ENCODE peak calls at places on chromosomes 4 and X, in four cellular contexts. H is psoas muscle, V is adipocyte, O is H9. U is an unnamed sample. For H3K4me1, the result is how much of the 10 kb centered on the place peaks cover.

GRCh38 chrX:45322382-45322781 is 121.7 kb upstream of the DIPK2B start:
- DNase-seq in H (no peak), V (peak), O (peak), U (peak)

GRCh38 chr4:185589067-185589844 is 53.9 kb upstream of the PDLIM3 start:
- DNase-seq in H (no peak), V (peak), O (no peak), U (no peak)

GRCh38 chr4:128866281-128866680 is 56.8 kb downstream of the JADE1 start:
- DNase-seq in H (no peak), V (no peak), O (no peak), U (no peak)

GRCh38 chrX:47146121-47146935 is 1.3 kb downstream of the RBM10 start:
- DNase-seq in H (no peak), V (peak), O (no peak), U (no peak)

GRCh38 chr4:81215936-81216335 is 914 bp upstream of the PRKG2 start:
- DNase-seq in H (no peak), V (no peak), O (no peak), U (no peak)

GRCh38 chr4:102447413-102447812 is 53.7 kb upstream of the NFKB1 start:
- DNase-seq in H (no peak), V (no peak), O (no peak), U (no peak)

GRCh38 chr4:170008376-170008775 is 17.8 kb downstream of the MFAP3L start:
- DNase-seq in H (no peak), V (no peak), O (no peak), U (peak)

GRCh38 chr4:150342945-150343344 is 239.0 kb upstream of the MAB21L2 start:
- DNase-seq in H (no peak), V (no peak), O (no peak), U (peak)

GRCh38 chrX:100449696-100450606 is 39.9 kb upstream of the PCDH19 start:
- DNase-seq in H (peak), V (no peak), O (peak), U (no peak)

GRCh38 chr4:182293836-182294235 is 50.6 kb downstream of the TENM3 start:
- DNase-seq in H (no peak), V (no peak), O (peak), U (no peak)

GRCh38 chr4:69760455-69760854 is at the start of gene SULT1B1:
- DNase-seq in H (no peak), V (peak), O (no peak), U (peak)

GRCh38 chrX:121356139-121356849 is 308.9 kb downstream of the GLUD2 start:
- DNase-seq in H (no peak), V (no peak), O (no peak), U (no peak)

GRCh38 chrX:17474892-17475291 is 99.9 kb downstream of the NHS start:
- DNase-seq in H (no peak), V (no peak), O (no peak), U (peak)

GRCh38 chrX:17377795-17378194 is 2.8 kb downstream of the NHS start:
- DNase-seq in H (no peak), V (peak), O (no peak), U (peak)

GRCh38 chr4:168509786-168510185 is 12.9 kb downstream of the PALLD start:
- DNase-seq in H (no peak), V (peak), O (no peak), U (peak)

GRCh38 chr4:71241467-71242401 is 97.1 kb upstream of the SLC4A4 start:
- DNase-seq in H (no peak), V (peak), O (no peak), U (no peak)

GRCh38 chr4:186024637-186025320 is 44.2 kb upstream of the TLR3 start:
- DNase-seq in H (no peak), V (no peak), O (no peak), U (no peak)

GRCh38 chr4:20255823-20256222 is 4.1 kb downstream of the SLIT2 start:
- DNase-seq in H (no peak), V (peak), O (no peak), U (no peak)

GRCh38 chr4:185276036-185276435 is 66.6 kb downstream of the SNX25 start:
- DNase-seq in H (no peak), V (peak), O (no peak), U (peak)

GRCh38 chrX:53421772-53422090 is 723 bp downstream of the SMC1A start:
- DNase-seq in H (no peak), V (peak), O (no peak), U (no peak)

GRCh38 chrX:50469206-50469605 is 1.4 kb downstream of the DGKK start:
- DNase-seq in H (peak), V (no peak), O (peak), U (no peak)

GRCh38 chr4:128639586-128640270 is 169.8 kb upstream of the JADE1 start:
- DNase-seq in H (no peak), V (peak), O (no peak), U (no peak)

GRCh38 chrX:40402771-40403533 is 177.8 kb upstream of the ATP6AP2 start:
- DNase-seq in H (peak), V (peak), O (no peak), U (peak)

GRCh38 chrX:30275498-30275897 is 28.6 kb downstream of the MAGEB1 start:
- DNase-seq in H (no peak), V (peak), O (no peak), U (peak)

GRCh38 chr4:141020801-141021261 is 112.4 kb downstream of the RNF150 start:
- DNase-seq in H (no peak), V (peak), O (no peak), U (no peak)

GRCh38 chrX:37986893-37987292 is 19.5 kb upstream of the SYTL5 start:
- DNase-seq in H (no peak), V (peak), O (no peak), U (no peak)

GRCh38 chr4:136495076-136495475 is 1037.2 kb downstream of the PCDH18 start:
- DNase-seq in H (no peak), V (peak), O (no peak), U (no peak)

GRCh38 chr4:53196872-53197759 is 168.7 kb downstream of the SCFD2 start:
- DNase-seq in H (no peak), V (peak), O (no peak), U (peak)

GRCh38 chr4:101367201-101367600 is 19.9 kb upstream of the PPP3CA start:
- DNase-seq in H (no peak), V (peak), O (no peak), U (peak)

GRCh38 chrX:74536142-74537010 is 78.0 kb downstream of the RLIM start:
- DNase-seq in H (peak), V (peak), O (peak), U (peak)

GRCh38 chrX:141469469-141469868 is 115.1 kb downstream of the SPANXA1 start:
- DNase-seq in H (no peak), V (peak), O (no peak), U (peak)

GRCh38 chr4:73730854-73731253 is 9.5 kb upstream of the CXCL8 start:
- DNase-seq in H (no peak), V (no peak), O (no peak), U (no peak)

GRCh38 chrX:39731735-39732134 is 366.0 kb downstream of the BCOR start:
- DNase-seq in H (no peak), V (no peak), O (no peak), U (no peak)

GRCh38 chr4:94689155-94689554 is 68.6 kb upstream of the BMPR1B start:
- DNase-seq in H (no peak), V (no peak), O (no peak), U (no peak)

GRCh38 chr4:159016527-159017137 is 86.2 kb upstream of the RAPGEF2 start:
- DNase-seq in H (no peak), V (no peak), O (peak), U (no peak)

GRCh38 chr4:46392421-46392820 is 2.5 kb upstream of the GABRA2 start:
- DNase-seq in H (no peak), V (no peak), O (no peak), U (peak)

GRCh38 chrX:135741192-135741715 is 26.7 kb downstream of the CT45A3 start:
- DNase-seq in H (no peak), V (no peak), O (no peak), U (no peak)

GRCh38 chr4:26260571-26260970 is 60.2 kb upstream of the RBPJ start:
- DNase-seq in H (no peak), V (no peak), O (no peak), U (no peak)

GRCh38 chrX:18377802-18378201 is 23.3 kb upstream of the SCML2 start:
- DNase-seq in H (no peak), V (peak), O (peak), U (no peak)

GRCh38 chr4:108052511-108052910 is 62.8 kb downstream of the HADH start:
- DNase-seq in H (no peak), V (no peak), O (no peak), U (no peak)
- H3K4me1 ChIP-seq in H (under half), V (under half), O (under half), U (under half)

DNA sequence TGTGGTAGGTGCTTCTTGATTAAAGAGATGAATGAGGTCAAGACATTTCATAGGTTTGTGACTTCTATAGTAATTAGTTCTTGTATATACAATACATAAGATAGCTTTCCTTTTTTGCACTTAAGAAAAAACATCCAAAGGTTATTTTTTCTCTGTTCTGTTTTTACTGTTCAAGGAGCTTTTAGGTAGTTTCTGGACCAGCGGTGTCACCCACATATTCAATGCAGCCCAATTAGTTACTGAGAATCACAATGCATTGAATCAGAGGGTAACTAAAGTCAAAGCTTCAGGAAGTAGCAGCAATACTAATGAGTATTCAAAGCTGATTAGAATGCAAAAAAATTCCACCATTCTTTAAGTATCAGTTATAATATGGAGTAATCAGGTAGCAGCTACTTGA is 211.6 kb downstream of the SH2D1A start:
- DNase-seq in H (no peak), V (no peak), O (no peak), U (no peak)
- H3K4me1 ChIP-seq in H (under half), V (under half), O (under half), U (under half)

DNA sequence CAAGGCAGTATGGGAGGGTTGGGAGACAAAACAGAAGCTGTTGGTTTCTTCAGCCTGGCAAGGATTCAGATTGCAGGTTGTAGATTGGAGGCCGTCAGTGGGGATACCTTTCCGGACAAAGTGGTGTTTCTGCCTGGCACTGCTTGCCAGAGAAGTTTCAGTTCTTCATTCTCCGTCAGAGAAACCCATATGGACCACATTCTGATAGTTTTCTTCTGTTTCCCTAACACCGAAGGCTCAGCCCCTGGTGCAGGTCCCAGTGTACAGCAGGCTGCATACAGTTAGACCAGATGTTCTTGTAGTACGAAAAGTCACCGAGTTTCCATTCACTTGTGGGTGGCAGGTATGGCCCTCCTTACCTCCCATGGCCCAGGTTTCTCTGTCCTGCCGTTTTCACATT is 107.3 kb downstream of the PTTG2 start:
- DNase-seq in H (no peak), V (no peak), O (no peak), U (no peak)
- H3K4me1 ChIP-seq in H (under half), V (under half), O (under half), U (under half)

DNA sequence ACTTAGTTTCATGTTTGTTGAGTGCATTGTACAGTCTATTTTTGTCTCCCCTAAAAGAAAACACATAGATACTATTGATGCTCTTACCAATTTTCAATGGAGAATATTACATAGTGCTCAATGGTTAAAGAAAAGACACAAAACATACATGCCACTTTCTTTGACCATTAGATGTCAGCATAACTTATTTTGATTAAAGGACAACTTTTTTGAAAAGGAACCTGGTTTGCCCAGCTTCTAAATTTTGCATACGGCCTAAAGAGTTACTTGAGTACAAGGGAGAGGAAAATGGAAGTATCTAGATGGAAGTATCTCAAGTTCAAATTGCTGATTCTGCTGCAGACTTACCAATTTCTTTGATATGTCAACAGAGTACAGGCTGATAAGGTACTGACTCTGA is 68.5 kb downstream of the METTL14 start:
- DNase-seq in H (no peak), V (no peak), O (no peak), U (no peak)
- H3K4me1 ChIP-seq in H (under half), V (under half), O (under half), U (under half)

DNA sequence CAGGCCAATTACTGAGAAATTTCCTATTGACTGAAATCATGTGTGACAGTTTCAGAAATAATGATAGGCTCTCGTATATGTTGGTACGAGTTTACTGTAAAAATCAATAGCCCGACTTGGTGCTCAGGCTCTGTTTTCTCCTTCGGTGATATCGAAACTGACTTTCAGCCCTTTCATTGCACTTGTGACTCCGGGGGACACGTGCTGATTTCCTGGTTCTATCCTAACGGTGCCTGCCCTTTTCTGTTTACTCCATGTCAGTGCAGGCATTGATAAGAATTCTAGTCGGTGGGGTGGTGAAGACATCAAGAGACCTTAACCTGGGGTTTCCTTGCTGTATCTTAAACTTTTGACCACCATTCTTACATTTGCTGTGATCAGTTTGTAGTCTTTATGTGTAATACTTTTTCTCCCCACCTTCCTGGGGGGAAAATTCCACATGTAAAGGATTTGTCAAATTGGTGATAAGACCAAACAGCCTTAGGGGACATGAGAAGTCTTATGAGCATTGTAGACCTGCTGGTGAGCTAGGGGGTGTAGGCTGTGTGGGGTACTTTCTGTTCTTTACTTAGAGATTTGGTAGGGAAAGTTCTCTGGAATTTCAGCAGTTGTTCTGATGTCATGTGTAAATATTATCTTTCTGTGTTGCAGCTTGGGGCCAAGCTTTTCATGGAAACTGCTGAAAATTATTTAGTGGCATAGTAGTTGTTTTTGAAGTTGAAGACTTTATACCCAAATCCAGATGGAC is 52.7 kb downstream of the TMEM131L start:
- DNase-seq in H (no peak), V (peak), O (no peak), U (no peak)
- H3K4me1 ChIP-seq in H (half or more), V (under half), O (under half), U (under half)

GRCh38 chr4:122709236-122709635 is 23.3 kb upstream of the BBS12 start:
- DNase-seq in H (no peak), V (no peak), O (no peak), U (no peak)
- H3K4me1 ChIP-seq in H (under half), V (under half), O (under half), U (under half)

GRCh38 chr4:118759481-118759880 is 74.3 kb downstream of the METTL14 start:
- DNase-seq in H (no peak), V (no peak), O (no peak), U (no peak)
- H3K4me1 ChIP-seq in H (under half), V (half or more), O (under half), U (under half)

GRCh38 chrX:133994576-133994975 is 9.2 kb upstream of the GPC3 start:
- DNase-seq in H (no peak), V (peak), O (no peak), U (no peak)
- H3K4me1 ChIP-seq in H (under half), V (under half), O (under half), U (under half)

GRCh38 chr4:10107111-10108091 is 9.2 kb downstream of the WDR1 start:
- DNase-seq in H (no peak), V (peak), O (no peak), U (no peak)

GRCh38 chr4:10108818-10109783 is 7.5 kb downstream of the WDR1 start:
- DNase-seq in H (no peak), V (no peak), O (no peak), U (peak)

GRCh38 chr4:10106421-10107039 is 10.1 kb downstream of the WDR1 start:
- DNase-seq in H (peak), V (peak), O (no peak), U (peak)

GRCh38 chr4:10109995-10110670 is 6.5 kb downstream of the WDR1 start:
- DNase-seq in H (no peak), V (no peak), O (no peak), U (no peak)

GRCh38 chr4:10108391-10108790 is 8.2 kb downstream of the WDR1 start:
- DNase-seq in H (no peak), V (no peak), O (no peak), U (no peak)
- H3K4me1 ChIP-seq in H (half or more), V (half or more), O (under half), U (half or more)

GRCh38 chr4:8317474-8317873 is 47.9 kb downstream of the HTRA3 start:
- DNase-seq in H (no peak), V (no peak), O (no peak), U (no peak)

GRCh38 chr4:8319061-8319460 is 49.5 kb downstream of the HTRA3 start:
- DNase-seq in H (peak), V (no peak), O (no peak), U (no peak)

GRCh38 chr4:8319731-8320385 is 50.3 kb downstream of the HTRA3 start:
- DNase-seq in H (peak), V (no peak), O (no peak), U (peak)

GRCh38 chr4:8316911-8317351 is 47.4 kb downstream of the HTRA3 start:
- DNase-seq in H (no peak), V (no peak), O (peak), U (no peak)

DNA sequence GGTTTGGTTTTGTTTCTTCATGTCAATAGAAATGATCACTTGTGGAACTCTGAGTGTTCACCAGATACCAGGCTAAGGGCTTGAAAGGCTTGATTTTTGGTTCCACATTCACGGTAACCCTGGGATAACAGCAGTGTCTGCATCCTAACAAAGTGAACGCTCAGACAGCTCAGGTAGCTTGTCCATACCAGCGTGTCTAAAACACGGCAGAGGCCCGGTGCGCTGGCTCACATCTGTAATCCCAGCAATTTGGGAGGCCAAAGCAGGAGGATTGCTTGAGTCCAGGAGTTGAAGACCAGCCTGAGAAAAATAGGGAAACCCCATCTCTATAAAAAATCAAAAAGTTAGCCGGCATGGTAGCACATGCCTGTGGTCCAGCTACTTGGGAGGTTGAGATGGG is 49.0 kb downstream of the HTRA3 start:
- DNase-seq in H (no peak), V (no peak), O (no peak), U (no peak)
- H3K4me1 ChIP-seq in H (under half), V (under half), O (under half), U (under half)

U was measured in mammary epithelial cell.